ENCODE peak calls at places on chromosomes 5 and 9, in five cellular contexts. One of them, this sample, is unnamed.

GRCh38 chr5:68534131-68534940 is 318.8 kb downstream of the PIK3R1 start:
- DNase-seq in HepG2: peak; percentile 2
- DNase-seq in HCT116: no peak
- DNase-seq in K562: no peak
- DNase-seq in SK-N-SH: peak; percentile 52
- DNase-seq in this sample: no peak

GRCh38 chr5:72248352-72249032 is 71.5 kb downstream of the MRPS27 start:
- DNase-seq in SK-N-SH: no peak
- DNase-seq in HepG2: no peak
- DNase-seq in HCT116: peak; percentile 71
- DNase-seq in K562: peak; percentile 52
- DNase-seq in this sample: no peak

GRCh38 chr9:129312251-129312650 is 134.2 kb upstream of the IER5L start:
- DNase-seq in K562: no peak
- DNase-seq in SK-N-SH: no peak
- DNase-seq in HepG2: no peak
- DNase-seq in HCT116: no peak
- DNase-seq in this sample: no peak

GRCh38 chr9:93017621-93018020 is 40.9 kb upstream of the SUSD3 start:
- DNase-seq in SK-N-SH: no peak
- DNase-seq in HepG2: no peak
- DNase-seq in HCT116: no peak
- DNase-seq in K562: no peak
- DNase-seq in this sample: no peak

GRCh38 chr5:1118231-1118698 is 6.4 kb upstream of the SLC12A7 start:
- DNase-seq in HCT116: no peak
- DNase-seq in HepG2: no peak
- DNase-seq in K562: peak; percentile 67
- DNase-seq in SK-N-SH: no peak
- DNase-seq in this sample: no peak

GRCh38 chr9:37602817-37603216 is 10.4 kb upstream of the TOMM5 start:
- DNase-seq in HCT116: no peak
- DNase-seq in K562: no peak
- DNase-seq in HepG2: no peak
- DNase-seq in SK-N-SH: no peak
- DNase-seq in this sample: no peak

GRCh38 chr5:42228279-42228678 is 195.0 kb upstream of the GHR start:
- DNase-seq in K562: no peak
- DNase-seq in HepG2: no peak
- DNase-seq in SK-N-SH: no peak
- DNase-seq in HCT116: no peak
- DNase-seq in this sample: no peak

GRCh38 chr9:17856995-17857394 is 278.1 kb downstream of the SH3GL2 start:
- DNase-seq in HepG2: no peak
- DNase-seq in SK-N-SH: no peak
- DNase-seq in HCT116: no peak
- DNase-seq in K562: no peak
- DNase-seq in this sample: no peak

GRCh38 chr5:86679529-86679928 is 61.8 kb downstream of the COX7C start:
- DNase-seq in HCT116: peak; percentile 55
- DNase-seq in SK-N-SH: peak; percentile 22
- DNase-seq in HepG2: peak; percentile 45
- DNase-seq in K562: peak; percentile 11
- DNase-seq in this sample: peak; percentile 7

GRCh38 chr9:85900504-85901201 is 40.3 kb upstream of the NAA35 start:
- DNase-seq in HepG2: no peak
- DNase-seq in K562: peak; percentile 15
- DNase-seq in HCT116: peak; percentile 37
- DNase-seq in SK-N-SH: peak; percentile 38
- DNase-seq in this sample: peak; percentile 12

GRCh38 chr5:178832618-178833201 is 27.0 kb upstream of the ZNF354B start:
- DNase-seq in HepG2: no peak
- DNase-seq in K562: peak; percentile 54
- DNase-seq in HCT116: peak; percentile 75
- DNase-seq in SK-N-SH: no peak
- DNase-seq in this sample: no peak

GRCh38 chr9:37028425-37029031 is 5.5 kb downstream of the PAX5 start:
- DNase-seq in SK-N-SH: no peak
- DNase-seq in K562: no peak
- DNase-seq in HCT116: no peak
- DNase-seq in HepG2: no peak
- DNase-seq in this sample: no peak

GRCh38 chr5:30040483-30041116 is 1152.9 kb upstream of the CDH6 start:
- DNase-seq in K562: peak; percentile 39
- DNase-seq in HepG2: peak; percentile 69
- DNase-seq in HCT116: peak; percentile 15
- DNase-seq in SK-N-SH: peak; percentile 50
- DNase-seq in this sample: peak; percentile 65

GRCh38 chr9:27539479-27540441 is 10.1 kb upstream of the MOB3B start:
- DNase-seq in HepG2: peak; percentile 55
- DNase-seq in K562: no peak
- DNase-seq in SK-N-SH: no peak
- DNase-seq in HCT116: no peak
- DNase-seq in this sample: no peak

GRCh38 chr5:1277781-1278180 is 17.1 kb downstream of the TERT start:
- DNase-seq in K562: no peak
- DNase-seq in SK-N-SH: no peak
- DNase-seq in HepG2: no peak
- DNase-seq in HCT116: no peak
- DNase-seq in this sample: no peak

GRCh38 chr9:125435776-125436612 is 174.4 kb downstream of the GAPVD1 start:
- DNase-seq in HCT116: no peak
- DNase-seq in HepG2: no peak
- DNase-seq in K562: no peak
- DNase-seq in SK-N-SH: no peak
- DNase-seq in this sample: no peak

GRCh38 chr5:154190652-154191304 is at the start of gene GALNT10:
- DNase-seq in SK-N-SH: peak; percentile 95
- DNase-seq in K562: peak; percentile 84
- DNase-seq in HepG2: peak; percentile 23
- DNase-seq in HCT116: peak; percentile 21
- DNase-seq in this sample: no peak

GRCh38 chr5:40385544-40385943 is 294.2 kb upstream of the PTGER4 start:
- DNase-seq in HCT116: peak; percentile 23
- DNase-seq in K562: no peak
- DNase-seq in SK-N-SH: no peak
- DNase-seq in HepG2: no peak
- DNase-seq in this sample: peak; percentile 99

GRCh38 chr9:131266301-131267229 is 9.7 kb downstream of the FAM78A start:
- DNase-seq in HCT116: no peak
- DNase-seq in HepG2: no peak
- DNase-seq in K562: peak; percentile 66
- DNase-seq in SK-N-SH: no peak
- DNase-seq in this sample: no peak

GRCh38 chr9:18362901-18363685 is 110.9 kb upstream of the ADAMTSL1 start:
- DNase-seq in HCT116: no peak
- DNase-seq in HepG2: no peak
- DNase-seq in K562: no peak
- DNase-seq in SK-N-SH: no peak
- DNase-seq in this sample: no peak

GRCh38 chr5:95759634-95760033 is 28.5 kb downstream of the RHOBTB3 start:
- DNase-seq in K562: no peak
- DNase-seq in HCT116: no peak
- DNase-seq in SK-N-SH: no peak
- DNase-seq in HepG2: peak; percentile 95
- DNase-seq in this sample: no peak

GRCh38 chr5:124132843-124133242 is 613.6 kb downstream of the ZNF608 start:
- DNase-seq in HepG2: no peak
- DNase-seq in HCT116: no peak
- DNase-seq in K562: no peak
- DNase-seq in SK-N-SH: no peak
- DNase-seq in this sample: no peak

GRCh38 chr9:33318225-33318624 is 27.9 kb downstream of the NFX1 start:
- DNase-seq in K562: no peak
- DNase-seq in HCT116: no peak
- DNase-seq in HepG2: no peak
- DNase-seq in SK-N-SH: no peak
- DNase-seq in this sample: no peak

GRCh38 chr5:52469835-52470234 is 317.9 kb upstream of the ITGA1 start:
- DNase-seq in HepG2: no peak
- DNase-seq in HCT116: no peak
- DNase-seq in SK-N-SH: no peak
- DNase-seq in K562: no peak
- DNase-seq in this sample: no peak

DNA sequence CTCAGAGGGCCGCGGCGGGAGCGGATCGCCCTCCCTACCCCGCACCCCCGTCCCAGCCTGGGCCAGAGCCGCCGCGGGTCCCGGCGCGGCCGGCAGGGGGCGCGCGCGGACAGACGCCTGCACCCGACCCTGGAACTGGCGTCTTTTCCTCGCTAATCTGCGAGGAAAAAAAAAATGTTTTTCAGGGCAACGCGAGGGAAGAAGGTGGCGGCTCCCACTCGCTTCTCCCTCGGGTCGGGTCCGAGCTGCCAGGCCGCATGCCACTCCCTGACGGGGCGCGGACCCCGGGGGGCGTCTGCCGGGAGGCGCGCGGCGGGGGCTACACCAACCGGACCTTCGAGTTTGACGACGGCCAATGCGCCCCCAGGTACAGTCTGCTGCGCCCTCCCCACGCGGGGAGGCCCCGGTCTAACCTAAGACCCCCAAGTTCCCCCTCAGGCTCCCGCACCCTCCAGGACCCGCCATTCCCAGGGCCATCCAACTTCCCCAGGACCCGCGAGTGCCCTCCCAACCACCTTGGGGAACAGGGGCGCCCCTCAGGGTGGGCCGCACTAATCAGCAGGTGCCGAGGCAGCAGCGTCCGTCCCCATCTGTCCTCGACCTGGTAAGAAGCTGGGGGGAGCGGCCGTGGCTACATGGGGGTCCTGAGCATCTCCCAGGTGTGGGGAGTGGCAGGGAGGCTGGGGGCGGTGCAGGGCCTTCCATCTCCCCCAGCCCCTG is at the start of gene KCNT1:
- DNase-seq in HepG2: no peak
- DNase-seq in SK-N-SH: peak; percentile 99
- DNase-seq in K562: peak; percentile 95
- DNase-seq in HCT116: no peak
- DNase-seq in this sample: no peak
- H3K27me3 ChIP-seq in HepG2: peaks cover 75% of the 10 kb centered on the region
- H3K27me3 ChIP-seq in SK-N-SH: no peaks in the 10 kb centered on the region
- H3K27me3 ChIP-seq in K562: peaks cover 3% of the 10 kb centered on the region
- H3K27me3 ChIP-seq in HCT116: no peaks in the 10 kb centered on the region
- H3K27me3 ChIP-seq in this sample: no peaks in the 10 kb centered on the region

GRCh38 chr9:132474253-132474652 is 64.2 kb downstream of the CFAP77 start:
- DNase-seq in SK-N-SH: no peak
- DNase-seq in HepG2: peak; percentile 64
- DNase-seq in HCT116: no peak
- DNase-seq in K562: no peak
- DNase-seq in this sample: no peak
- TF ChIP-seq REST in SK-N-SH: no peak
- TF ChIP-seq REST in HepG2: no peak
- TF ChIP-seq REST in HCT116: no peak
- TF ChIP-seq REST in K562: no peak
- TF ChIP-seq REST in this sample: no peak

GRCh38 chr9:89175739-89176360 is 2.8 kb downstream of the SHC3 start:
- DNase-seq in K562: no peak
- DNase-seq in HepG2: no peak
- DNase-seq in SK-N-SH: peak; percentile 73
- DNase-seq in HCT116: no peak
- DNase-seq in this sample: no peak
- H3K27me3 ChIP-seq in K562: peaks cover 2% of the 10 kb centered on the region
- H3K27me3 ChIP-seq in HepG2: peaks cover 37% of the 10 kb centered on the region
- H3K27me3 ChIP-seq in SK-N-SH: no peaks in the 10 kb centered on the region
- H3K27me3 ChIP-seq in HCT116: no peaks in the 10 kb centered on the region
- H3K27me3 ChIP-seq in this sample: no peaks in the 10 kb centered on the region

DNA sequence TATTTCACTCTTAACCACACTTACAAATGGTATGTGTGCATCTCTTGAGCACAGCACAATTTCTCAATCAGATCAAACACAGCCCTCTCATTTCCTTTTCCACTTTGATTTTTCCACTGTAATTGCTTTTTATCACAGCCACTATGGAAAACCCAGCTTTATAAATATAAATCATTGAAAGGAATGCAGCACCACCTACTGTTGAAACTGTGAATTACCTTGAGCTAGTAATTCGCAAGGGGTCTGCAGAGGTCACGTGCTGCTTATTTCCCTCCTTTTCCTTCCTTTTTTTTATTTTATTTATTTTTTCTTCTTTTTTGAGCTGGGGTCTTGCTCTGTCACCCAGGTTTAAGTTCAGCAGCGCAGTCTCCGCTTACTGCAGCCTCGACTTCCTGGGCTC is 76.9 kb downstream of the CDH6 start:
- DNase-seq in K562: peak; percentile 58
- DNase-seq in HepG2: peak; percentile 3
- DNase-seq in HCT116: no peak
- DNase-seq in SK-N-SH: peak; percentile 30
- DNase-seq in this sample: no peak
- TF ChIP-seq REST in K562: no peak
- TF ChIP-seq REST in HepG2: no peak
- TF ChIP-seq REST in HCT116: no peak
- TF ChIP-seq REST in SK-N-SH: no peak
- TF ChIP-seq REST in this sample: no peak

This sample was measured in Panc1.